ENCODE peak calls at places on chromosomes 5 and 9, in five cellular contexts. R, Q, K, N and X are unnamed samples.

GRCh38 chr9:108869092-108869725 is 7.1 kb downstream of the ACTL7A start:
- DNase-seq in R (no peak), Q (no peak), K (no peak), N (no peak), X (peak; percentile 24)

GRCh38 chr5:127010362-127010761 is 20.0 kb downstream of the MARCHF3 start:
- DNase-seq in R (no peak), Q (no peak), K (no peak), N (no peak), X (no peak)

GRCh38 chr9:116632990-116633441 is 54.1 kb upstream of the TRIM32 start:
- DNase-seq in R (no peak), Q (no peak), K (no peak), N (no peak), X (no peak)

GRCh38 chr9:88580961-88581360 is 46.0 kb downstream of the NXNL2 start:
- DNase-seq in R (no peak), Q (no peak), K (no peak), N (no peak), X (no peak)

GRCh38 chr5:143922718-143923117 is 110.8 kb downstream of the HMHB1 start:
- DNase-seq in R (no peak), Q (no peak), K (no peak), N (no peak), X (no peak)

GRCh38 chr5:26622947-26623346 is 415.4 kb downstream of the CDH9 start:
- DNase-seq in R (no peak), Q (no peak), K (no peak), N (no peak), X (no peak)

GRCh38 chr5:31702709-31703108 is 63.8 kb downstream of the PDZD2 start:
- DNase-seq in R (no peak), Q (no peak), K (no peak), N (no peak), X (no peak)

GRCh38 chr5:154118385-154118784 is 72.1 kb upstream of the GALNT10 start:
- DNase-seq in R (no peak), Q (no peak), K (no peak), N (no peak), X (no peak)

GRCh38 chr9:77514886-77515711 is 133.0 kb downstream of the GNA14 start:
- DNase-seq in R (no peak), Q (no peak), K (no peak), N (no peak), X (peak; percentile 73)

GRCh38 chr5:17157916-17158529 is 59.4 kb upstream of the BASP1 start:
- DNase-seq in R (no peak), Q (no peak), K (peak; percentile 41), N (no peak), X (peak; percentile 52)

GRCh38 chr9:137055385-137056364 is 1.8 kb upstream of the ENTPD2 start:
- DNase-seq in R (no peak), Q (no peak), K (peak; percentile 94), N (no peak), X (peak; percentile 81)

GRCh38 chr9:29322240-29322639 is 1749.0 kb upstream of the C9orf72 start:
- DNase-seq in R (no peak), Q (no peak), K (no peak), N (no peak), X (no peak)

GRCh38 chr5:161230222-161230621 is 316.3 kb downstream of the GABRB2 start:
- DNase-seq in R (no peak), Q (no peak), K (peak; percentile 43), N (no peak), X (no peak)

GRCh38 chr5:44246986-44247385 is 142.2 kb downstream of the FGF10 start:
- DNase-seq in R (no peak), Q (no peak), K (no peak), N (no peak), X (no peak)

GRCh38 chr5:19739691-19740090 is 248.3 kb downstream of the CDH18 start:
- DNase-seq in R (no peak), Q (no peak), K (no peak), N (no peak), X (no peak)

GRCh38 chr9:1002678-1003077 is 26.2 kb downstream of the DMRT3 start:
- DNase-seq in R (no peak), Q (no peak), K (no peak), N (no peak), X (no peak)

GRCh38 chr5:135246923-135247795 is 151.9 kb downstream of the MACROH2A1 start:
- DNase-seq in R (no peak), Q (peak; percentile 41), K (no peak), N (no peak), X (peak; percentile 51)

GRCh38 chr9:95857122-95857521 is 18.4 kb upstream of the ERCC6L2 start:
- DNase-seq in R (peak; percentile 15), Q (no peak), K (no peak), N (no peak), X (no peak)

GRCh38 chr5:5585751-5586341 is 163.4 kb downstream of the ICE1 start:
- DNase-seq in R (no peak), Q (no peak), K (no peak), N (no peak), X (no peak)

GRCh38 chr5:149988126-149988525 is 12.3 kb downstream of the TIGD6 start:
- DNase-seq in R (no peak), Q (no peak), K (no peak), N (no peak), X (no peak)

GRCh38 chr9:129665008-129665771 is at the start of gene PRRX2:
- DNase-seq in R (peak; percentile 76), Q (no peak), K (no peak), N (peak; percentile 20), X (peak; percentile 14)

GRCh38 chr9:15244001-15244441 is 63.0 kb downstream of the TTC39B start:
- DNase-seq in R (no peak), Q (no peak), K (no peak), N (no peak), X (peak; percentile 67)

GRCh38 chr9:2017209-2017458 is 2.0 kb downstream of the SMARCA2 start:
- DNase-seq in R (no peak), Q (no peak), K (no peak), N (no peak), X (no peak)

GRCh38 chr5:39177629-39177959 is 41.8 kb downstream of the FYB1 start:
- DNase-seq in R (no peak), Q (peak; percentile 78), K (no peak), N (peak; percentile 24), X (no peak)

GRCh38 chr5:59275537-59276276 is 617.8 kb downstream of the PDE4D start:
- DNase-seq in R (peak; percentile 36), Q (no peak), K (peak; percentile 61), N (no peak), X (peak; percentile 72)

GRCh38 chr5:16618138-16618897 is 1.5 kb upstream of the RETREG1 start:
- DNase-seq in R (no peak), Q (no peak), K (no peak), N (no peak), X (no peak)

GRCh38 chr9:111659706-111660105 is 1.7 kb upstream of the GNG10 start:
- DNase-seq in R (no peak), Q (no peak), K (no peak), N (no peak), X (no peak)

GRCh38 chr5:170985486-170985885 is 123.7 kb downstream of the RANBP17 start:
- DNase-seq in R (no peak), Q (no peak), K (no peak), N (no peak), X (no peak)

GRCh38 chr5:143575264-143575663 is 171.8 kb upstream of the NR3C1 start:
- DNase-seq in R (no peak), Q (no peak), K (no peak), N (no peak), X (no peak)

GRCh38 chr5:6449465-6450158 is 953 bp downstream of the UBE2QL1 start:
- DNase-seq in R (no peak), Q (no peak), K (no peak), N (no peak), X (no peak)

GRCh38 chr9:71552480-71552879 is 215.8 kb downstream of the CEMIP2 start:
- DNase-seq in R (peak; percentile 42), Q (no peak), K (no peak), N (no peak), X (peak; percentile 35)

GRCh38 chr5:58543723-58544122 is 39.2 kb upstream of the RAB3C start:
- DNase-seq in R (no peak), Q (no peak), K (no peak), N (no peak), X (no peak)

GRCh38 chr9:121736964-121737462 is 85.6 kb downstream of the DAB2IP start:
- DNase-seq in R (peak; percentile 33), Q (no peak), K (peak; percentile 89), N (no peak), X (peak; percentile 24)